ENCODE peak calls at places on chromosomes 2 and 18, in four cellular contexts. V is HL-60; S is right atrium auricular region; F is CD4-positive, alpha-beta T cell. C is an unnamed sample.

GRCh38 chr2:55761526-55761925 is 67.9 kb upstream of the PNPT1 start:
- DNase-seq in V (no peak), S (no peak), F (no peak), C (no peak)

GRCh38 chr18:22503803-22504202 is 86.1 kb upstream of the CTAGE1 start:
- DNase-seq in F (no peak), S (peak; percentile 75), V (no peak), C (no peak)

GRCh38 chr2:131493199-131494018 is 1.2 kb upstream of the MZT2A start:
- DNase-seq in F (no peak), V (no peak), S (no peak), C (no peak)

GRCh38 chr2:23563673-23564617 is 179.0 kb downstream of the KLHL29 start:
- DNase-seq in V (no peak), S (peak; percentile 80), F (no peak), C (no peak)

GRCh38 chr2:113981404-113982134 is 91.7 kb downstream of the ACTR3 start:
- DNase-seq in F (no peak), S (no peak), V (no peak), C (no peak)

GRCh38 chr2:198873771-198874501 is 583.8 kb downstream of the SATB2 start:
- DNase-seq in S (no peak), F (no peak), V (no peak), C (no peak)

GRCh38 chr2:82879803-82880202 is 1579.3 kb downstream of the SUCLG1 start:
- DNase-seq in F (no peak), S (no peak), V (no peak), C (no peak)

GRCh38 chr2:65316072-65316471 is 88.4 kb downstream of the ACTR2 start:
- DNase-seq in F (no peak), S (peak; percentile 78), V (no peak), C (no peak)

GRCh38 chr2:241136661-241137260 is 12.5 kb downstream of the PASK start:
- DNase-seq in V (no peak), S (no peak), F (no peak), C (no peak)

GRCh38 chr2:127362971-127363370 is 24.8 kb downstream of the MAP3K2 start:
- DNase-seq in F (no peak), S (no peak), V (no peak), C (no peak)

GRCh38 chr2:66748939-66749338 is 314.0 kb downstream of the MEIS1 start:
- DNase-seq in S (no peak), V (no peak), F (no peak), C (no peak)

GRCh38 chr2:200405599-200406298 is 99.3 kb downstream of the SPATS2L start:
- DNase-seq in S (no peak), F (no peak), V (no peak), C (no peak)

GRCh38 chr2:125654226-125654625 is 1001.7 kb upstream of the GYPC start:
- DNase-seq in S (no peak), V (no peak), F (no peak), C (no peak)

GRCh38 chr2:126656311-126657145 is 570 bp downstream of the GYPC start:
- DNase-seq in S (no peak), V (no peak), F (peak; percentile 35), C (no peak)

GRCh38 chr2:85994421-85994777 is 105.6 kb upstream of the ST3GAL5 start:
- DNase-seq in S (peak; percentile 30), V (no peak), F (no peak), C (no peak)

GRCh38 chr2:26203906-26204305 is 31.0 kb downstream of the GAREM2 start:
- DNase-seq in V (no peak), S (no peak), F (no peak), C (no peak)

GRCh38 chr2:226440119-226440917 is 359.3 kb downstream of the IRS1 start:
- DNase-seq in S (no peak), V (no peak), F (no peak), C (no peak)

GRCh38 chr2:36677386-36677785 is 19.1 kb upstream of the VIT start:
- DNase-seq in V (no peak), S (no peak), F (no peak), C (no peak)

GRCh38 chr2:215847718-215848117 is 165.6 kb downstream of the MREG start:
- DNase-seq in F (no peak), S (no peak), V (no peak), C (no peak)

GRCh38 chr2:174124171-174124570 is 124.2 kb downstream of the OLA1 start:
- DNase-seq in S (no peak), F (no peak), V (no peak), C (no peak)

GRCh38 chr2:224764565-224765236 is 48.5 kb upstream of the CCDC195 start:
- DNase-seq in S (no peak), V (no peak), F (no peak), C (no peak)

GRCh38 chr18:45765740-45766139 is 41.8 kb downstream of the SLC14A1 start:
- DNase-seq in F (no peak), V (no peak), S (no peak), C (no peak)

GRCh38 chr18:48200631-48201336 is 208.4 kb downstream of the ZBTB7C start:
- DNase-seq in F (no peak), S (no peak), V (no peak), C (no peak)

GRCh38 chr18:64271264-64271663 is 122.4 kb upstream of the LINC00305 start:
- DNase-seq in S (no peak), V (no peak), F (no peak), C (no peak)

GRCh38 chr2:101107246-101107645 is 43.9 kb downstream of the TBC1D8 start:
- DNase-seq in F (no peak), V (no peak), S (no peak), C (no peak)

GRCh38 chr2:110860620-110861019 is 128.2 kb downstream of the ACOXL start:
- DNase-seq in F (no peak), V (no peak), S (no peak), C (no peak)

GRCh38 chr18:22378672-22379282 is 38.9 kb downstream of the CTAGE1 start:
- DNase-seq in S (no peak), V (peak; percentile 14), F (no peak), C (no peak)

GRCh38 chr2:232802096-232802495 is 25.7 kb upstream of the KCNJ13 start:
- DNase-seq in S (no peak), F (no peak), V (no peak), C (no peak)

GRCh38 chr2:43460141-43460540 is 135.7 kb downstream of the THADA start:
- DNase-seq in F (no peak), V (no peak), S (no peak), C (no peak)

GRCh38 chr2:174729797-174730529 is 34.3 kb downstream of the CHRNA1 start:
- DNase-seq in S (no peak), F (no peak), V (no peak), C (no peak)

GRCh38 chr2:120301289-120301688 is 44.6 kb upstream of the INHBB start:
- DNase-seq in F (no peak), S (no peak), V (no peak), C (no peak)

GRCh38 chr2:119197125-119197403 is 26.6 kb upstream of the STEAP3 start:
- DNase-seq in S (no peak), F (no peak), V (no peak), C (no peak)

GRCh38 chr2:119197529-119198266 is 25.9 kb upstream of the STEAP3 start:
- DNase-seq in S (no peak), V (no peak), F (no peak), C (no peak)

GRCh38 chr2:119195887-119196286 is 27.7 kb upstream of the STEAP3 start:
- DNase-seq in V (no peak), S (no peak), F (no peak), C (no peak)

GRCh38 chr2:119196301-119197124 is 27.1 kb upstream of the STEAP3 start:
- DNase-seq in F (no peak), S (no peak), V (no peak), C (no peak)

GRCh38 chr2:119198267-119198840 is 25.3 kb upstream of the STEAP3 start:
- DNase-seq in F (no peak), V (no peak), S (no peak), C (no peak)
- TF ChIP-seq CTCF in F (no peak), V (no peak), S (no peak), C (no peak)

GRCh38 chr2:238120463-238121298 is 17.8 kb upstream of the KLHL30 start:
- DNase-seq in V (no peak), F (no peak), S (no peak), C (no peak)

GRCh38 chr2:238122287-238123217 is 15.9 kb upstream of the KLHL30 start:
- DNase-seq in V (no peak), S (no peak), F (no peak), C (no peak)

GRCh38 chr2:238119756-238120462 is 18.6 kb upstream of the KLHL30 start:
- DNase-seq in S (no peak), F (no peak), V (no peak), C (no peak)

GRCh38 chr2:238123218-238123971 is 15.1 kb upstream of the KLHL30 start:
- DNase-seq in F (no peak), S (no peak), V (no peak), C (no peak)

GRCh38 chr2:238121511-238122286 is 16.8 kb upstream of the KLHL30 start:
- DNase-seq in V (no peak), S (no peak), F (no peak), C (no peak)
- TF ChIP-seq CTCF in V (no peak), S (no peak), F (no peak), C (no peak)

DNA sequence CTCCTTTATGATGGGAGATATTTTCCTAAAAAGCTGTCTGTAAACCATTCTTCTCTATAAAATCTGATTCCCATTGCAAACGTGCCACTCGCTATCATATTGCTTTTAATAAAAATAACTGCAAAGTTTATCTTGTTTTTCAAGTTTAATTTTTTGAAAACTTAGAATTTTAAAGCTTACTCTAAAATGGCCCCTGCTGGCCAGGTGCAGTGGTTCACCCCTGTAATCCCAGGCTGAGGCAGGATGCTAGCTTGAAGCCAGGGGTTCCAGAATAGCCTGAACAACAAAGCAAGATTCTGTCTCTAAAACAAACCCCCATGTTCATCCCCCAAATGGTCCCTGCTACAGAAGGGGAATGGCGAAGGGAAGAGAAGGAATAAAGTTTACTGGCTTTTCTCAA is 25.6 kb downstream of the CNRIP1 start:
- DNase-seq in F (no peak), V (no peak), S (no peak), C (no peak)
- TF ChIP-seq CTCF in F (no peak), V (no peak), S (no peak), C (peak; percentile 48)

GRCh38 chr2:134289225-134289624 is 35.4 kb downstream of the MGAT5 start:
- DNase-seq in V (no peak), S (no peak), F (peak; percentile 19), C (no peak)

GRCh38 chr2:134293719-134294537 is 40.1 kb downstream of the MGAT5 start:
- DNase-seq in F (no peak), V (no peak), S (no peak), C (no peak)

GRCh38 chr2:134290363-134290762 is 36.5 kb downstream of the MGAT5 start:
- DNase-seq in S (no peak), F (no peak), V (no peak), C (no peak)

GRCh38 chr2:134295441-134295840 is 41.6 kb downstream of the MGAT5 start:
- DNase-seq in V (no peak), F (no peak), S (no peak), C (no peak)

DNA sequence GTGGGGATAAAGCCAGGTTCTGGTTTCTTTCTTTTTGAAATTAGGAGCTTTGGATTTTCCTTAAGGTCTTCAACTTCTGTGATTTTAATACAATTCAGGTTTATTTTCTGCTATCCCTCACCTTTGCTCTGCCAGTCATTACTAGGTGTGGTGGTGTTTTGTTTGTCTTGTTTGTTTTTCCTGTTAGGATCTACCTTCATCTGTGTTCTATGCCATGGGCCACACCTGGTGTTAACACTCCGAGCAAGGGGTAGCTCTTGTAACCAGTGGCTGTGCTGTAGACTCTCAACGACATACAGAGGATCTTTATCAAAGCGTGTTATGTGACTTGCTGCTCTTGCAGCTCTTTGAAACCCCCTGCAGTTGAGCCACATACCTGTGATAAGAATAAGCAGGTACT is 38.6 kb downstream of the MGAT5 start:
- DNase-seq in V (no peak), S (no peak), F (no peak), C (no peak)
- TF ChIP-seq CTCF in V (no peak), S (no peak), F (no peak), C (no peak)

C was measured in type B pancreatic cell.